ENCODE peak calls at places on chromosomes 1 and 21, in six cellular contexts. J, Z, Q, C, I and U are unnamed samples.

GRCh38 chr1:215059947-215060346 is 22.6 kb upstream of the KCNK2 start:
- DNase-seq in J (no peak), Z (no peak), Q (no peak), C (no peak), I (no peak), U (no peak)

GRCh38 chr1:226360106-226360746 is 47.7 kb downstream of the PARP1 start:
- DNase-seq in J (no peak), Z (no peak), Q (no peak), C (no peak), I (no peak), U (no peak)

GRCh38 chr1:233491953-233492627 is 121.8 kb upstream of the KCNK1 start:
- DNase-seq in J (no peak), Z (no peak), Q (no peak), C (no peak), I (no peak), U (no peak)

GRCh38 chr1:153791856-153792253 is 16.6 kb downstream of the SLC27A3 start:
- DNase-seq in J (peak), Z (no peak), Q (peak), C (no peak), I (peak), U (no peak)

GRCh38 chr1:228265167-228265566 is 57.3 kb downstream of the OBSCN start:
- DNase-seq in J (no peak), Z (no peak), Q (no peak), C (no peak), I (peak), U (no peak)

GRCh38 chr1:240126821-240127220 is 35.1 kb downstream of the FMN2 start:
- DNase-seq in J (no peak), Z (no peak), Q (no peak), C (no peak), I (peak), U (no peak)

GRCh38 chr1:2802421-2802961 is 998 bp upstream of the TTC34 start:
- DNase-seq in J (no peak), Z (no peak), Q (peak), C (no peak), I (no peak), U (no peak)

GRCh38 chr1:31412732-31413404 is at the start of gene SERINC2:
- DNase-seq in J (no peak), Z (no peak), Q (no peak), C (peak), I (peak), U (no peak)

GRCh38 chr1:162443906-162444305 is 32.0 kb upstream of the SH2D1B start:
- DNase-seq in J (no peak), Z (no peak), Q (no peak), C (no peak), I (no peak), U (no peak)

GRCh38 chr1:174606471-174606870 is 158.7 kb downstream of the GPR52 start:
- DNase-seq in J (no peak), Z (no peak), Q (no peak), C (no peak), I (no peak), U (no peak)

GRCh38 chr1:207848234-207848633 is 62.7 kb downstream of the CD34 start:
- DNase-seq in J (peak), Z (no peak), Q (peak), C (peak), I (peak), U (no peak)

GRCh38 chr1:179706339-179706941 is 36.7 kb upstream of the FAM163A start:
- DNase-seq in J (peak), Z (peak), Q (no peak), C (peak), I (peak), U (peak)

GRCh38 chr21:45421071-45421845 is 16.3 kb downstream of the COL18A1 start:
- DNase-seq in J (no peak), Z (no peak), Q (peak), C (peak), I (no peak), U (no peak)

GRCh38 chr1:10252508-10252907 is 42.1 kb downstream of the KIF1B start:
- DNase-seq in J (peak), Z (no peak), Q (no peak), C (no peak), I (peak), U (no peak)

GRCh38 chr1:157137051-157137772 is 983 bp downstream of the ETV3 start:
- DNase-seq in J (peak), Z (no peak), Q (no peak), C (no peak), I (peak), U (no peak)

GRCh38 chr1:226677121-226678020 is 61.7 kb downstream of the ITPKB start:
- DNase-seq in J (peak), Z (no peak), Q (peak), C (peak), I (peak), U (peak)

GRCh38 chr1:156492591-156493080 is 7.9 kb downstream of the MEF2D start:
- DNase-seq in J (no peak), Z (no peak), Q (no peak), C (peak), I (no peak), U (peak)

GRCh38 chr1:46757256-46757955 is 38.5 kb upstream of the EFCAB14 start:
- DNase-seq in J (no peak), Z (no peak), Q (no peak), C (peak), I (no peak), U (no peak)

GRCh38 chr1:227568593-227568992 is 5.2 kb downstream of the ZNF678 start:
- DNase-seq in J (no peak), Z (no peak), Q (no peak), C (peak), I (no peak), U (no peak)

GRCh38 chr1:165342588-165342987 is 13.9 kb downstream of the LMX1A start:
- DNase-seq in J (no peak), Z (no peak), Q (no peak), C (no peak), I (no peak), U (no peak)

GRCh38 chr1:16918371-16918770 is 3.4 kb upstream of the CROCC start:
- DNase-seq in J (no peak), Z (no peak), Q (no peak), C (no peak), I (no peak), U (no peak)

GRCh38 chr21:31110430-31110829 is 72.2 kb upstream of the KRTAP19-8 start:
- DNase-seq in J (peak), Z (no peak), Q (no peak), C (no peak), I (no peak), U (no peak)

GRCh38 chr1:21779613-21780521 is 3.1 kb downstream of the USP48 start:
- DNase-seq in J (no peak), Z (peak), Q (no peak), C (no peak), I (no peak), U (no peak)

GRCh38 chr1:214330715-214331114 is 49.8 kb downstream of the SMYD2 start:
- DNase-seq in J (no peak), Z (no peak), Q (no peak), C (no peak), I (no peak), U (no peak)

GRCh38 chr1:235834620-235835019 is 32.1 kb downstream of the LYST start:
- DNase-seq in J (no peak), Z (no peak), Q (no peak), C (peak), I (no peak), U (no peak)

GRCh38 chr1:53115403-53116306 is 26.8 kb downstream of the SLC1A7 start:
- DNase-seq in J (no peak), Z (no peak), Q (no peak), C (no peak), I (no peak), U (no peak)